ENCODE peak calls at places on chromosome 7, in eight cellular contexts. H, N, P, W, I, K, X and G are unnamed samples.

GRCh38 chr7:45132708-45133320 is 21.3 kb upstream of the TBRG4 start:
- DNase-seq in H (no peak), N (no peak), P (no peak), W (no peak), I (no peak), K (no peak), X (no peak), G (no peak)

GRCh38 chr7:8147004-8147403 is 115.0 kb downstream of the ICA1 start:
- DNase-seq in H (no peak), N (no peak), P (no peak), W (no peak), I (no peak), K (no peak), X (no peak), G (no peak)

GRCh38 chr7:50476953-50477625 is 26.9 kb upstream of the FIGNL1 start:
- DNase-seq in H (no peak), N (no peak), P (no peak), W (no peak), I (no peak), K (no peak), X (no peak), G (no peak)

GRCh38 chr7:151142686-151143040 is 24.8 kb downstream of the GBX1 start:
- DNase-seq in H (no peak), N (no peak), P (no peak), W (no peak), I (no peak), K (no peak), X (no peak), G (no peak)

GRCh38 chr7:102064361-102065025 is 222.2 kb upstream of the SH2B2 start:
- DNase-seq in H (no peak), N (peak; percentile 42), P (no peak), W (peak; percentile 58), I (peak; percentile 24), K (no peak), X (peak; percentile 71), G (no peak)

GRCh38 chr7:108848486-108848885 is 278.8 kb downstream of the DNAJB9 start:
- DNase-seq in H (no peak), N (no peak), P (no peak), W (no peak), I (no peak), K (no peak), X (no peak), G (no peak)

GRCh38 chr7:74583630-74584029 is 73.9 kb upstream of the GTF2I start:
- DNase-seq in H (no peak), N (no peak), P (no peak), W (no peak), I (no peak), K (no peak), X (no peak), G (no peak)

GRCh38 chr7:148135106-148135505 is 455.5 kb upstream of the C7orf33 start:
- DNase-seq in H (no peak), N (no peak), P (no peak), W (no peak), I (no peak), K (no peak), X (no peak), G (no peak)

GRCh38 chr7:52917982-52918578 is 117.4 kb upstream of the POM121L12 start:
- DNase-seq in H (no peak), N (peak; percentile 1), P (no peak), W (no peak), I (no peak), K (no peak), X (no peak), G (no peak)

GRCh38 chr7:156759143-156759542 is 118.6 kb downstream of the RNF32 start:
- DNase-seq in H (no peak), N (no peak), P (no peak), W (no peak), I (no peak), K (no peak), X (no peak), G (no peak)

GRCh38 chr7:142328006-142328405 is 70.1 kb upstream of the PRSS58 start:
- DNase-seq in H (no peak), N (no peak), P (no peak), W (no peak), I (no peak), K (no peak), X (no peak), G (no peak)

GRCh38 chr7:35736725-35737124 is 41.8 kb upstream of the HERPUD2 start:
- DNase-seq in H (no peak), N (peak; percentile 61), P (no peak), W (no peak), I (no peak), K (no peak), X (no peak), G (no peak)

GRCh38 chr7:98294798-98295382 is 13.4 kb downstream of the BRI3 start:
- DNase-seq in H (no peak), N (peak; percentile 76), P (peak; percentile 36), W (peak; percentile 63), I (peak; percentile 85), K (no peak), X (peak; percentile 83), G (no peak)

GRCh38 chr7:50962962-50963374 is 180.3 kb upstream of the GRB10 start:
- DNase-seq in H (no peak), N (peak; percentile 42), P (no peak), W (peak; percentile 75), I (peak; percentile 79), K (no peak), X (peak; percentile 51), G (no peak)

GRCh38 chr7:99767662-99768061 is 16.3 kb downstream of the CYP3A4 start:
- DNase-seq in H (no peak), N (no peak), P (no peak), W (no peak), I (no peak), K (no peak), X (no peak), G (no peak)

GRCh38 chr7:136807598-136807997 is 60.9 kb upstream of the CHRM2 start:
- DNase-seq in H (no peak), N (no peak), P (no peak), W (no peak), I (no peak), K (no peak), X (peak; percentile 7), G (no peak)

DNA sequence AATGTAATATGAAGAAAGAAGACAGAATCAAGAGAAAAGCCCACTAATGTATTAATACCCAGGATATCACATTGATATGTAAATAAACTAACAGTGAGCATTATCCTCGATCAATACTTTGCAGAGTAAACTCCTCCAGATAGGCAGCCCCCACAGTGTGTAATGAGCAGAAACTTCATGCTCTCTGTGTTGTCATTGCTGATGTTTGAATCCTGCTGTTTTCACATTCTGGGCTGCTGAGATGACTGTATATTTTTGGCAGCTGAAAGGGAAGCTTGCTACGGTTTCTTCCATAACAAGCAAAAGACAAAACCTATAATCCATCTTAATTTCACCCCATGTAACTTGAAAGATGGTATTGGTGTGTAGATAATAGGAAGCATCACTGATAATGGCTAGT is 15.3 kb upstream of the THSD7A start:
- DNase-seq in H (no peak), N (peak; percentile 7), P (no peak), W (no peak), I (no peak), K (no peak), X (no peak), G (no peak)
- H3K4me3 ChIP-seq in H (peak overlapping the region; percentile 14), N (no peak overlapping the region), P (no peak overlapping the region), W (no peak overlapping the region), I (no peak overlapping the region), K (no peak overlapping the region), X (no peak overlapping the region), G (no peak overlapping the region)

DNA sequence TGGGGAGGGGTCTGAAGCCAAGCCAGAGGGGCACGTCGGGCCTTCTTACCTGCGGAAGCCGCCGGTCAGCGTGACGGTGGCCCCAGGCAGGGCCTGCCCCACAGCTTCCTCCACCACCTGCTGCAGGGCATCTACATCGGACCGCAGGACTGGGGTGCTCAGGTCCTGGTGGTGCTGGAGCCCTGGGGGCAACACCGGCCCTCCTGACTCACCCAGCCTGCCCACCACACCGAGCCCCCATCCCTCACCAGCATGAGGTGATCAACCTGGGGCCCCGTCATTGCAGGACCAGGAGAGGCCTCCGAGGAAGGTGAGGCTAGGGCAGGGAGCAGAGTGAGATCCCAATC is 8.0 kb downstream of the POLM start:
- DNase-seq in H (no peak), N (no peak), P (no peak), W (no peak), I (no peak), K (no peak), X (no peak), G (no peak)
- H3K4me1 ChIP-seq in H (peaks cover 28% of the 10 kb centered on the region), N (peaks cover 36% of the 10 kb centered on the region), P (no peaks in the 10 kb centered on the region), W (peaks cover 21% of the 10 kb centered on the region), I (peaks cover 16% of the 10 kb centered on the region), K (peaks cover 21% of the 10 kb centered on the region), X (peaks cover 34% of the 10 kb centered on the region), G (no peaks in the 10 kb centered on the region)

GRCh38 chr7:152617056-152617455 is 58.9 kb downstream of the XRCC2 start:
- DNase-seq in H (no peak), N (peak; percentile 35), P (no peak), W (no peak), I (no peak), K (no peak), X (no peak), G (no peak)

GRCh38 chr7:152619027-152619739 is 56.8 kb downstream of the XRCC2 start:
- DNase-seq in H (no peak), N (no peak), P (no peak), W (no peak), I (no peak), K (no peak), X (no peak), G (no peak)

GRCh38 chr7:152618427-152618826 is 57.5 kb downstream of the XRCC2 start:
- DNase-seq in H (no peak), N (no peak), P (no peak), W (no peak), I (no peak), K (no peak), X (no peak), G (no peak)

DNA sequence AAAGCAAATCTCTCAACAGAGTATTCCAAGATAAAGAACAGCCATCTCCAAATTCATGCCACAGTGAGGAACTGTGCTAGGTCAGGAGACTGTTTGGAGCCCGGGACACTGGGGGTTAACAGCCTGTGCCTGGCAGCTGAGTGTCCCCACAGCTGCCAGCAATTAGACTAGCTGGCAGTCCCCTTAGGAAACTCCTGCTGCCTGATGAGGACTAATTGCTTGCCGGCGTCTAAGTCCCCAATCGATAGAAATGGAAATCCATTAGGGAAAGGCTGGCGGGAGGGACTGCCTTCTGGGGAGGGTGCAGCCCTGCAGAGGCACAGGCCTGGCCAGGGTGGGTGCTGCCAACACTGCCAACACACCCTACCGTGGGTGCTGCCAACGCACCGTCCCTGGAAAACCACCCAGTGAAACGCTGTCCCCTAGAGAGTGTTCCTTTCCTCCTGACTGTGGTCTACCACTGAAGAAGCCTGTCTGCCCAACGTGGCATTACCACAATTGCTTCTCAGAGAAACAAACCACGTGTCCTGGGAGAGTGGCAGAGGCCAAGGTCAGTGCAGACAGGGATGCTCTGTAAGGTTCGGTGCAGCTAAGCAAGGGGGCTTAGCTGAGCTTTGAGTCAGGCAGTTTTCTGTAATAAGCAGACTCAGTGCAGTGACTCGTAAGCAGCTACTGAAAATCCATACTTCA is 60.7 kb downstream of the XRCC2 start:
- DNase-seq in H (no peak), N (peak; percentile 24), P (no peak), W (no peak), I (no peak), K (no peak), X (peak; percentile 3), G (no peak)
- H3K4me3 ChIP-seq in H (no peak overlapping the region), N (no peak overlapping the region), P (no peak overlapping the region), W (no peak overlapping the region), I (no peak overlapping the region), K (no peak overlapping the region), X (no peak overlapping the region), G (no peak overlapping the region)

DNA sequence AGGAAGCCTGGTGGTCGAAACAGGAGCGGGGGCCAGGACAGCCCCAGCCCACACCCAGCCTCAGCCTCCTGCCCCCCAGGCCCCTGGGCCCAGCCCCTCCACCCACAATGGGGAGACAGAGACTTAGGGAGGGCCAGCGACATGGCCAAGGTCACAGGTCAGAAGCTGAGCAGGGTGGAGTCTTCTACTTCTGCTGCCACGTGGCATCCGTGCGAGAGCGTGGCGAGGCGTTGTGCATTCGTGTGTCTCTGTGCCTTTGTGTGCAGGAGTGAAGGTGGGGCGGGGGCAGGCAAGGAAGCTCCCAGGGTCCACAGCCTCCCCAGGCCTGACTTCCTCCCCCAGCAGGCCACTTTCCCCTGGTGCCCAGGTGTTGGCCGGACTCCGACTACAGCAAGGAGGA is 14.1 kb upstream of the GRIFIN start:
- DNase-seq in H (no peak), N (no peak), P (no peak), W (no peak), I (no peak), K (no peak), X (no peak), G (no peak)
- H3K4me1 ChIP-seq in H (peaks cover 51% of the 10 kb centered on the region), N (peaks cover 21% of the 10 kb centered on the region), P (no peaks in the 10 kb centered on the region), W (peaks cover 45% of the 10 kb centered on the region), I (no peaks in the 10 kb centered on the region), K (peaks cover 27% of the 10 kb centered on the region), X (peaks cover 43% of the 10 kb centered on the region), G (no peaks in the 10 kb centered on the region)